ENCODE peak calls at places on chromosomes 16 and 17, in six cellular contexts. H is hepatocyte, P is AG04450, S is neuronal stem cell, C is cardiac muscle cell, Y is heart right ventricle. X is an unnamed sample.

GRCh38 chr16:85437161-85438052 is 175.7 kb upstream of the GSE1 start:
- DNase-seq in P (no peak), S (no peak), H (peak; percentile 83), C (no peak), Y (no peak), X (peak; percentile 85)

GRCh38 chr17:8255499-8255898 is 6.4 kb downstream of the PFAS start:
- DNase-seq in P (no peak), H (no peak), S (no peak), Y (no peak), C (no peak), X (no peak)

GRCh38 chr16:66516172-66516807 is 33.6 kb downstream of the TK2 start:
- DNase-seq in H (no peak), C (no peak), Y (no peak), S (no peak), P (no peak), X (no peak)

GRCh38 chr17:43830510-43831145 is 2.3 kb downstream of the MPP3 start:
- DNase-seq in S (no peak), H (no peak), C (no peak), Y (no peak), P (no peak), X (no peak)

GRCh38 chr16:583470-583814 is 6.4 kb upstream of the RAB40C start:
- DNase-seq in Y (no peak), P (no peak), H (no peak), C (no peak), S (no peak), X (no peak)

GRCh38 chr17:17509601-17510425 is 13.6 kb upstream of the RASD1 start:
- DNase-seq in P (no peak), Y (no peak), C (no peak), H (no peak), S (no peak), X (no peak)

GRCh38 chr17:2237521-2237921 is 66.1 kb downstream of the SMG6 start:
- DNase-seq in Y (peak; percentile 73), S (no peak), P (no peak), H (no peak), C (no peak), X (no peak)

GRCh38 chr17:43979671-43980070 is 24.8 kb upstream of the NAGS start:
- DNase-seq in Y (no peak), S (no peak), H (no peak), C (no peak), P (no peak), X (no peak)

GRCh38 chr17:28357061-28357900 is at the start of gene POLDIP2:
- DNase-seq in Y (peak; percentile 95), C (peak; percentile 96), P (peak; percentile 79), H (peak; percentile 98), S (peak; percentile 88), X (peak; percentile 90)

GRCh38 chr17:46822388-46822921 is 4.0 kb upstream of the WNT3 start:
- DNase-seq in H (no peak), Y (no peak), S (no peak), P (no peak), C (no peak), X (no peak)

GRCh38 chr17:49230636-49231562 is at the start of gene PHOSPHO1:
- DNase-seq in C (peak; percentile 94), S (peak; percentile 87), Y (peak; percentile 88), P (peak; percentile 30), H (peak; percentile 91), X (peak; percentile 83)

GRCh38 chr17:59345476-59345875 is 14.0 kb downstream of the YPEL2 start:
- DNase-seq in P (no peak), Y (no peak), C (no peak), S (no peak), H (no peak), X (no peak)

GRCh38 chr17:39197380-39198185 is at the start of gene CACNB1:
- DNase-seq in S (peak; percentile 79), P (peak; percentile 18), C (peak; percentile 91), Y (peak; percentile 74), H (peak; percentile 86), X (peak; percentile 93)

GRCh38 chr17:72381597-72382397 is 261.0 kb downstream of the SOX9 start:
- DNase-seq in S (no peak), H (no peak), Y (no peak), C (peak; percentile 5), P (no peak), X (no peak)

GRCh38 chr17:7854851-7855642 is at the start of gene TMEM88:
- DNase-seq in P (no peak), S (peak; percentile 83), Y (peak; percentile 53), H (peak; percentile 46), C (peak; percentile 87), X (no peak)

GRCh38 chr16:81651758-81652718 is 127.1 kb upstream of the PLCG2 start:
- DNase-seq in H (no peak), S (no peak), Y (no peak), C (no peak), P (no peak), X (no peak)

GRCh38 chr17:58492238-58493121 is 4.3 kb upstream of the HSF5 start:
- DNase-seq in H (no peak), Y (no peak), P (no peak), C (no peak), S (no peak), X (no peak)

GRCh38 chr17:2419526-2419925 is 18.7 kb upstream of the MNT start:
- DNase-seq in C (no peak), H (no peak), Y (no peak), S (no peak), P (no peak), X (no peak)

GRCh38 chr17:29069526-29070041 is 26.6 kb downstream of the PIPOX start:
- DNase-seq in C (no peak), Y (no peak), H (no peak), S (no peak), P (no peak), X (no peak)

GRCh38 chr17:76381633-76382304 is 2.6 kb upstream of the SPHK1 start:
- DNase-seq in C (no peak), H (no peak), S (no peak), Y (peak; percentile 51), P (no peak), X (no peak)

GRCh38 chr17:44772308-44773024 is 13.7 kb downstream of the ADAM11 start:
- DNase-seq in H (no peak), C (no peak), S (no peak), P (no peak), Y (no peak), X (no peak)

GRCh38 chr16:57647136-57647875 is 18.9 kb downstream of the ADGRG1 start:
- DNase-seq in C (no peak), Y (no peak), P (no peak), H (no peak), S (no peak), X (no peak)
- H3K4me3 ChIP-seq in C (no peak overlapping the region), Y (no peak overlapping the region), P (no peak overlapping the region), H (no peak overlapping the region), S (no peak overlapping the region), X (no peak overlapping the region)

DNA sequence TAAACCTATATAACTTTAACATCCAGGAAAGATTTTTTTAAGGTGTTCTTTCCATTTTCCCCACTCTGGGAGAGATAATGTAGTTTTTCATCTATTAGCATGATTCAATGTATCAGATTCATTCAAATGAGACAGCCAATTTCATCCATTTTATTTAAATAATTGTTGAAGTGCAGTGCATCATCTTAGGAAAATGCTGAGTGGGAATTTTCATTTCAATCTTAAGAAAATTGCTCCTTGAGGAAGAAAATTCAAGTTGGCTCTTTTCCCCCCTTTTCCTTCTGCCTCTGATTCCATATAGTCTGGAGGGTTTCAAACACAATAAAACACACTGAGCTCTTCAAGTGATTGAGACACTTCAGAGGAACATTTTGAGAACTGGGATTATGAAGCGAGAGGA is 3.4 kb upstream of the KCNJ16 start:
- DNase-seq in P (no peak), C (no peak), Y (no peak), H (no peak), S (no peak), X (no peak)
- H3K9me3 ChIP-seq in P (no peaks in the 10 kb centered on the region), C (no peaks in the 10 kb centered on the region), Y (no peaks in the 10 kb centered on the region), H (no peaks in the 10 kb centered on the region), S (no peaks in the 10 kb centered on the region), X (no peaks in the 10 kb centered on the region)

DNA sequence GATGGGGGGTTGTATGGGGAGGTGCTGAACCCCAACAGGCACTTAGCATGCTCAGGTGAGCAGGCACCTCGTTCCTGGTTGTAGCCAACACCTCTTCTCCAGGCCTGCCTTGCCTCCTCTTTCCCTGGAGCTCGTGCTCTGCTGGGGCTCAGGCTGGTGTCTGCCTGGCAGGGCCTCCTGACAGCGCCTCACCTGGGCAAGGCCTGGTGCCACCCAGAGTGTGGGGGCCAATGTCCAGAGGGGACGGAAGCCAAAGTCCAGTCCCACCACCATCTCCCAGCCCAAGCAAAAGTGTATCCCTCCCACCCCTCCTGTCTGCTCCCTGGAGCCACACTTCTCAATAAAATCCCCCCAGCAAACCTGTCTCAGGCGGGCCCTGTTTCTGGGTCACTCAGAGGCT is 304.2 kb upstream of the TNRC6C start:
- DNase-seq in P (no peak), Y (no peak), S (no peak), C (no peak), H (no peak), X (no peak)
- H3K4me3 ChIP-seq in P (no peak overlapping the region), Y (no peak overlapping the region), S (no peak overlapping the region), C (no peak overlapping the region), H (no peak overlapping the region), X (no peak overlapping the region)

GRCh38 chr16:10441726-10442125 is 55.9 kb downstream of the ATF7IP2 start:
- DNase-seq in S (no peak), Y (no peak), H (no peak), C (no peak), P (no peak), X (no peak)
- H3K9me3 ChIP-seq in S (peaks cover 20% of the 10 kb centered on the region), Y (peaks cover 7% of the 10 kb centered on the region), H (no peaks in the 10 kb centered on the region), C (peaks cover 3% of the 10 kb centered on the region), P (peaks cover 2% of the 10 kb centered on the region), X (no peaks in the 10 kb centered on the region)